ENCODE peak calls at places on chromosomes 6 and 20, in nine cellular contexts. M is naive thymus-derived CD8-positive, alpha-beta T cell; U is NCI-H748 treated with DMSO at 0.1 percent for 48 hours; B is retina; S is upper lobe of right lung; I is GM12878; G is RWPE1; L is mesendoderm; Q is GM04504. D is an unnamed sample.

GRCh38 chr6:109770047-109770446 is 79.0 kb downstream of the FIG4 start:
- DNase-seq in U (no peak), L (no peak), M (no peak), G (no peak), Q (no peak), I (no peak), B (no peak), S (no peak), D (no peak)

GRCh38 chr6:55040102-55040848 is 134.0 kb upstream of the HCRTR2 start:
- DNase-seq in I (no peak), B (no peak), Q (peak), S (no peak), L (no peak), M (no peak), G (no peak), U (no peak), D (no peak)

GRCh38 chr20:3494218-3494617 is 23.4 kb downstream of the ATRN start:
- DNase-seq in G (no peak), I (no peak), L (no peak), Q (no peak), U (no peak), S (no peak), B (no peak), M (no peak), D (no peak)

GRCh38 chr6:159989882-159990480 is 21.1 kb downstream of the IGF2R start:
- DNase-seq in I (no peak), M (no peak), Q (no peak), S (no peak), B (no peak), L (no peak), U (no peak), G (no peak), D (no peak)

GRCh38 chr6:118896339-118897136 is 2.6 kb downstream of the ASF1A start:
- DNase-seq in I (no peak), U (peak), G (peak), B (peak), S (no peak), L (peak), Q (no peak), M (no peak), D (no peak)

GRCh38 chr6:43037706-43038105 is 15.9 kb downstream of the CUL7 start:
- DNase-seq in Q (no peak), L (no peak), B (no peak), U (no peak), I (no peak), M (no peak), S (no peak), G (no peak), D (no peak)

GRCh38 chr6:170485159-170485558 is 67.9 kb downstream of the PSMB1 start:
- DNase-seq in I (no peak), B (no peak), L (no peak), Q (no peak), U (no peak), S (no peak), G (no peak), M (no peak), D (no peak)

GRCh38 chr6:52720301-52720700 is 43.0 kb downstream of the GSTA2 start:
- DNase-seq in L (no peak), U (no peak), G (no peak), B (no peak), Q (no peak), M (no peak), I (no peak), S (no peak), D (no peak)

GRCh38 chr20:2815242-2815900 is 584 bp downstream of the C20orf141 start:
- DNase-seq in I (no peak), L (no peak), Q (no peak), U (no peak), G (no peak), S (no peak), B (no peak), M (no peak), D (peak)

GRCh38 chr6:139369568-139370046 is 4.8 kb downstream of the CITED2 start:
- DNase-seq in L (peak), I (no peak), G (peak), Q (peak), M (no peak), U (peak), S (no peak), B (peak), D (no peak)

GRCh38 chr20:12053348-12053747 is 135.7 kb downstream of the BTBD3 start:
- DNase-seq in U (no peak), B (no peak), G (peak), L (peak), M (no peak), S (no peak), Q (no peak), I (peak), D (no peak)

GRCh38 chr6:10237284-10238043 is 177.4 kb downstream of the TFAP2A start:
- DNase-seq in Q (peak), G (peak), B (no peak), L (no peak), U (no peak), M (no peak), I (no peak), S (no peak), D (no peak)

GRCh38 chr6:104596091-104596490 is 263.6 kb downstream of the HACE1 start:
- DNase-seq in L (no peak), S (no peak), M (no peak), Q (no peak), U (no peak), I (no peak), B (no peak), G (no peak), D (no peak)

GRCh38 chr6:21769405-21769851 is 175.9 kb downstream of the SOX4 start:
- DNase-seq in U (no peak), L (peak), G (no peak), Q (peak), I (no peak), M (no peak), B (no peak), S (no peak), D (no peak)

GRCh38 chr6:111990214-111990613 is 63.7 kb upstream of the CCN6 start:
- DNase-seq in M (no peak), Q (no peak), G (no peak), U (no peak), L (no peak), S (no peak), B (no peak), I (no peak), D (no peak)

GRCh38 chr20:58361549-58361948 is 27.5 kb upstream of the VAPB start:
- DNase-seq in G (no peak), I (no peak), M (no peak), S (no peak), B (no peak), L (peak), U (no peak), Q (peak), D (no peak)

GRCh38 chr6:39225946-39226437 is 3.3 kb downstream of the KCNK5 start:
- DNase-seq in U (no peak), B (no peak), I (peak), G (no peak), L (no peak), S (no peak), Q (no peak), M (no peak), D (no peak)

GRCh38 chr20:34762031-34762555 is 57.9 kb downstream of the TP53INP2 start:
- DNase-seq in M (no peak), S (no peak), Q (no peak), L (no peak), B (no peak), I (no peak), G (no peak), U (no peak), D (no peak)

GRCh38 chr6:45327956-45328522 is at the start of gene RUNX2:
- DNase-seq in M (peak), U (no peak), L (peak), Q (peak), I (no peak), B (peak), G (no peak), S (no peak), D (no peak)

D was measured in mesenteric fat pad.